ENCODE peak calls at places on chromosomes 12 and 14, in seven cellular contexts. I is GM12864; Z is occipital lobe; C is breast epithelium; R is T-helper 22 cell; X is activated CD8-positive, alpha-beta T cell treated with anti-CD3 and anti-CD28 coated beads for 36 hours; U is progenitor cell of endocrine pancreas. W is an unnamed sample.

GRCh38 chr12:18145924-18146323 is 55.9 kb upstream of the RERGL start:
- DNase-seq in I (no peak), Z (no peak), C (no peak), R (no peak), X (no peak), U (no peak), W (no peak)

GRCh38 chr12:105721915-105722314 is 391.4 kb downstream of the C12orf75 start:
- DNase-seq in I (no peak), Z (no peak), C (no peak), R (no peak), X (no peak), U (no peak), W (no peak)

GRCh38 chr12:1473418-1473817 is 121.0 kb downstream of the FBXL14 start:
- DNase-seq in I (no peak), Z (no peak), C (peak; percentile 30), R (no peak), X (peak; percentile 69), U (no peak), W (no peak)

GRCh38 chr12:92145481-92145730 is 240 bp downstream of the BTG1 start:
- DNase-seq in I (no peak), Z (no peak), C (no peak), R (peak; percentile 16), X (no peak), U (no peak), W (no peak)

GRCh38 chr14:30928462-30928861 is 54.1 kb downstream of the COCH start:
- DNase-seq in I (no peak), Z (no peak), C (no peak), R (no peak), X (peak; percentile 33), U (no peak), W (no peak)

GRCh38 chr12:94099191-94099983 is 49.0 kb upstream of the PLXNC1 start:
- DNase-seq in I (no peak), Z (no peak), C (no peak), R (no peak), X (peak; percentile 11), U (no peak), W (no peak)

GRCh38 chr14:91374897-91375747 is 42.5 kb downstream of the CCDC88C start:
- DNase-seq in I (no peak), Z (no peak), C (no peak), R (peak; percentile 41), X (no peak), U (no peak), W (no peak)

GRCh38 chr14:65101631-65102440 is 481 bp downstream of the MAX start:
- DNase-seq in I (no peak), Z (no peak), C (no peak), R (peak; percentile 48), X (peak; percentile 54), U (peak; percentile 31), W (no peak)

GRCh38 chr14:51547260-51547659 is 104.5 kb upstream of the FRMD6 start:
- DNase-seq in I (no peak), Z (no peak), C (peak; percentile 41), R (no peak), X (no peak), U (no peak), W (no peak)

GRCh38 chr12:131091413-131091975 is 137.8 kb downstream of the ADGRD1 start:
- DNase-seq in I (no peak), Z (peak; percentile 31), C (no peak), R (no peak), X (peak; percentile 90), U (no peak), W (peak; percentile 80)

GRCh38 chr14:23121401-23121800 is 2.3 kb upstream of the CEBPE start:
- DNase-seq in I (peak; percentile 13), Z (no peak), C (no peak), R (no peak), X (peak; percentile 18), U (no peak), W (no peak)

GRCh38 chr14:20179218-20179617 is 11.5 kb upstream of the OR11G2 start:
- DNase-seq in I (no peak), Z (no peak), C (no peak), R (no peak), X (no peak), U (no peak), W (no peak)

GRCh38 chr14:100575266-100575995 is 11.8 kb downstream of the BEGAIN start:
- DNase-seq in I (no peak), Z (no peak), C (no peak), R (no peak), X (no peak), U (no peak), W (no peak)

GRCh38 chr12:44127966-44128365 is 292.1 kb downstream of the TMEM117 start:
- DNase-seq in I (no peak), Z (no peak), C (no peak), R (no peak), X (no peak), U (no peak), W (no peak)

GRCh38 chr12:93968928-93969327 is 179.4 kb upstream of the PLXNC1 start:
- DNase-seq in I (no peak), Z (no peak), C (no peak), R (no peak), X (no peak), U (no peak), W (no peak)

GRCh38 chr12:116863275-116863767 is 17.9 kb downstream of the HRK start:
- DNase-seq in I (no peak), Z (no peak), C (no peak), R (no peak), X (peak; percentile 36), U (no peak), W (no peak)

GRCh38 chr12:4215862-4216541 is 57.6 kb upstream of the CCND2 start:
- DNase-seq in I (peak; percentile 39), Z (no peak), C (no peak), R (no peak), X (peak; percentile 52), U (no peak), W (peak; percentile 57)

GRCh38 chr12:97951239-97951638 is 488.6 kb downstream of the RMST start:
- DNase-seq in I (no peak), Z (no peak), C (no peak), R (no peak), X (no peak), U (no peak), W (no peak)

GRCh38 chr12:55730447-55730820 is 1.6 kb upstream of the CD63 start:
- DNase-seq in I (no peak), Z (no peak), C (no peak), R (no peak), X (peak; percentile 64), U (no peak), W (no peak)

GRCh38 chr12:42372154-42372791 is 46.3 kb downstream of the PPHLN1 start:
- DNase-seq in I (peak; percentile 47), Z (no peak), C (no peak), R (no peak), X (peak; percentile 19), U (no peak), W (peak; percentile 49)

GRCh38 chr14:61140271-61140670 is 140.9 kb downstream of the TMEM30B start:
- DNase-seq in I (no peak), Z (no peak), C (no peak), R (no peak), X (no peak), U (no peak), W (no peak)

GRCh38 chr14:105012171-105012985 is 8.5 kb downstream of the CDCA4 start:
- DNase-seq in I (no peak), Z (no peak), C (no peak), R (no peak), X (no peak), U (no peak), W (no peak)

GRCh38 chr12:532908-533565 is 73.3 kb downstream of the B4GALNT3 start:
- DNase-seq in I (no peak), Z (no peak), C (no peak), R (no peak), X (no peak), U (no peak), W (no peak)

GRCh38 chr12:120853188-120853587 is 51.0 kb downstream of the SPPL3 start:
- DNase-seq in I (no peak), Z (no peak), C (no peak), R (no peak), X (no peak), U (no peak), W (no peak)

GRCh38 chr12:118311666-118312065 is 61.0 kb downstream of the TAOK3 start:
- DNase-seq in I (no peak), Z (no peak), C (no peak), R (no peak), X (no peak), U (no peak), W (no peak)

GRCh38 chr12:29322157-29322556 is 58.8 kb downstream of the ERGIC2 start:
- DNase-seq in I (no peak), Z (no peak), C (no peak), R (no peak), X (no peak), U (no peak), W (no peak)

GRCh38 chr12:13135336-13136178 is 32.1 kb upstream of the GSG1 start:
- DNase-seq in I (no peak), Z (peak; percentile 17), C (peak; percentile 99), R (no peak), X (no peak), U (no peak), W (no peak)

GRCh38 chr12:117494833-117495714 is 133.6 kb upstream of the NOS1 start:
- DNase-seq in I (no peak), Z (no peak), C (no peak), R (no peak), X (no peak), U (no peak), W (no peak)

GRCh38 chr12:58502236-58502635 is 418.1 kb downstream of the LRIG3 start:
- DNase-seq in I (no peak), Z (no peak), C (no peak), R (no peak), X (no peak), U (no peak), W (no peak)

GRCh38 chr12:108649668-108650067 is 16.0 kb upstream of the SELPLG start:
- DNase-seq in I (no peak), Z (no peak), C (peak; percentile 83), R (no peak), X (no peak), U (no peak), W (no peak)